ENCODE peak calls at places on chromosomes 2 and 18, in ten cellular contexts. C is mammary epithelial cell, A is transverse colon, I is hepatocyte, M is psoas muscle, Z is SJSA1, F is fibroblast of lung, T is neuronal stem cell, U is adrenal gland, E is Panc1. X is an unnamed sample. For H3K9me3 and H3K4me1, the result is how much of the 10 kb centered on the place peaks cover.

GRCh38 chr2:238938460-238939055 is 90.7 kb downstream of the TWIST2 start:
- DNase-seq in E (no peak), I (peak), U (peak), M (peak), A (peak), C (peak), Z (no peak), T (no peak), F (peak), X (peak)

GRCh38 chr18:43134876-43135275 is 19.4 kb upstream of the RIT2 start:
- DNase-seq in E (no peak), I (no peak), T (no peak), M (no peak), Z (no peak), A (no peak), C (no peak), U (no peak), F (no peak), X (no peak)

GRCh38 chr2:9815844-9816279 is 27.4 kb upstream of the TAF1B start:
- DNase-seq in I (no peak), C (no peak), F (peak), T (no peak), Z (no peak), A (no peak), E (no peak), U (no peak), M (no peak), X (no peak)

GRCh38 chr18:10563886-10564285 is 38.1 kb downstream of the NAPG start:
- DNase-seq in U (peak), Z (no peak), C (peak), T (no peak), E (no peak), I (no peak), A (no peak), M (no peak), F (peak), X (no peak)

GRCh38 chr2:200477667-200478121 is 32.2 kb downstream of the KCTD18 start:
- DNase-seq in U (peak), A (peak), M (peak), F (no peak), C (no peak), Z (no peak), T (no peak), I (no peak), E (no peak), X (peak)

GRCh38 chr2:29920130-29920577 is 1.2 kb downstream of the ALK start:
- DNase-seq in F (peak), E (no peak), Z (peak), U (peak), C (peak), I (peak), A (peak), M (peak), T (peak), X (peak)

GRCh38 chr2:173571021-173571821 is 216.5 kb downstream of the CDCA7 start:
- DNase-seq in M (no peak), I (peak), F (peak), Z (peak), U (peak), T (peak), A (no peak), E (peak), C (peak), X (no peak)

GRCh38 chr2:172456002-172456401 is 28.6 kb downstream of the ITGA6 start:
- DNase-seq in T (no peak), Z (no peak), E (no peak), C (no peak), U (no peak), M (no peak), F (no peak), I (peak), A (peak), X (no peak)

GRCh38 chr2:205605638-205606304 is 76.5 kb upstream of the NRP2 start:
- DNase-seq in T (no peak), Z (no peak), A (no peak), I (no peak), E (no peak), F (no peak), M (no peak), U (no peak), C (no peak), X (no peak)

GRCh38 chr2:150639917-150640538 is 152.6 kb upstream of the RND3 start:
- DNase-seq in E (no peak), C (no peak), U (no peak), M (no peak), F (peak), Z (no peak), T (no peak), A (no peak), I (no peak), X (no peak)

GRCh38 chr2:220129427-220129826 is 502.0 kb downstream of the SLC4A3 start:
- DNase-seq in Z (no peak), F (no peak), U (no peak), A (no peak), M (no peak), T (no peak), I (peak), E (no peak), C (no peak), X (no peak)

GRCh38 chr2:237431372-237431771 is 17.4 kb upstream of the COL6A3 start:
- DNase-seq in Z (peak), A (no peak), F (peak), U (no peak), M (no peak), E (no peak), T (no peak), I (no peak), C (peak), X (no peak)

GRCh38 chr2:239265681-239266435 is 135.0 kb downstream of the HDAC4 start:
- DNase-seq in Z (no peak), E (no peak), T (no peak), U (no peak), C (no peak), M (no peak), F (no peak), A (no peak), I (no peak), X (no peak)

GRCh38 chr2:226788881-226789485 is 10.6 kb downstream of the IRS1 start:
- DNase-seq in E (no peak), A (no peak), I (no peak), Z (no peak), T (no peak), M (no peak), C (no peak), U (no peak), F (no peak), X (no peak)

GRCh38 chr2:237064203-237065061 is 21.3 kb upstream of the COPS8 start:
- DNase-seq in A (no peak), C (no peak), M (no peak), I (no peak), E (no peak), F (no peak), Z (no peak), U (no peak), T (no peak), X (no peak)

GRCh38 chr18:79517322-79517721 is 121.6 kb downstream of the NFATC1 start:
- DNase-seq in F (no peak), C (no peak), I (no peak), U (no peak), E (no peak), T (no peak), M (no peak), A (no peak), Z (no peak), X (no peak)

GRCh38 chr18:44789704-44790103 is 109.0 kb downstream of the SETBP1 start:
- DNase-seq in F (peak), E (no peak), M (no peak), A (no peak), T (no peak), Z (peak), I (peak), U (no peak), C (peak), X (no peak)

GRCh38 chr2:204945376-204945775 is 400.1 kb downstream of the PARD3B start:
- DNase-seq in I (peak), C (no peak), Z (no peak), E (no peak), F (no peak), U (no peak), A (no peak), T (no peak), M (no peak), X (no peak)

GRCh38 chr2:40955635-40956034 is 503.7 kb upstream of the SLC8A1 start:
- DNase-seq in A (no peak), E (no peak), T (no peak), F (no peak), I (peak), C (no peak), U (no peak), Z (no peak), M (no peak), X (no peak)

GRCh38 chr2:134367915-134368911 is 114.3 kb downstream of the MGAT5 start:
- DNase-seq in T (no peak), I (peak), M (no peak), F (peak), Z (no peak), E (no peak), C (no peak), U (no peak), A (no peak), X (no peak)

GRCh38 chr2:72512376-72512775 is 313.5 kb downstream of the EXOC6B start:
- DNase-seq in Z (no peak), E (no peak), T (no peak), C (no peak), F (no peak), I (no peak), A (no peak), U (no peak), M (no peak), X (no peak)

GRCh38 chr2:23835423-23835822 is 91.5 kb downstream of the ATAD2B start:
- DNase-seq in Z (no peak), T (no peak), U (no peak), I (no peak), F (no peak), M (no peak), E (no peak), A (no peak), C (no peak), X (no peak)

DNA sequence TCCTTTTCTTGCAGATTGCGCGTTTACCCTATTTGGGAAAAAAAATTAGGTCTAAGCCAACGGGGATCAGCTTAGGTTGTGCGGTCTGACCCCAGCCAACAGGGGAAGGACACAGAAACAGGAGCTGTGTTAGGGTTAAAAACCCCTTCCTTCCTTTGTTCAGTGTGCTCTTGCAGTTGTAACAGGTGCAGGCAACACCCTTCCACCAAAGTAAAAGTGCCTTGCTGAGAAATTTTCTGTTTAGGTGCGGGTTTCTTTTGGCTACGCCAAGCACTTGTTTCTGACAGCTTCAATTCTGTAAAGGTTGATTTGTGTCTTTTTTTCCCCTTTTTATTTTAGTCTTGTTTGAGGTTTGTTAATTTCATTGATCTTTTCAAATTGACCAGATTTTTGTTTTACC is 92.5 kb downstream of the PTPN4 start:
- DNase-seq in E (no peak), C (no peak), M (no peak), A (no peak), I (no peak), T (no peak), U (no peak), F (no peak), Z (no peak), X (no peak)
- H3K9me3 ChIP-seq in E (under half), C (under half), M (under half), A (under half), I (under half), T (under half), U (under half), F (under half), Z (under half), X (under half)

GRCh38 chr2:55109219-55109891 is 59.1 kb upstream of the RTN4 start:
- DNase-seq in U (peak), Z (peak), M (no peak), A (peak), T (no peak), F (peak), E (no peak), C (no peak), I (no peak), X (no peak)

GRCh38 chr2:55111570-55112228 is 61.4 kb upstream of the RTN4 start:
- DNase-seq in A (peak), U (peak), M (peak), F (peak), I (peak), E (no peak), C (no peak), T (no peak), Z (peak), X (peak)

GRCh38 chr2:55112229-55113016 is 62.2 kb upstream of the RTN4 start:
- DNase-seq in I (peak), C (no peak), U (peak), T (no peak), E (no peak), M (peak), F (peak), A (peak), Z (peak), X (peak)

GRCh38 chr2:55108456-55108855 is 58.2 kb upstream of the RTN4 start:
- DNase-seq in E (no peak), I (no peak), U (no peak), T (no peak), A (no peak), M (no peak), F (no peak), Z (no peak), C (no peak), X (no peak)

GRCh38 chr2:55111230-55111569 is 60.9 kb upstream of the RTN4 start:
- DNase-seq in T (no peak), A (no peak), U (no peak), E (no peak), F (no peak), C (no peak), M (no peak), Z (no peak), I (no peak), X (no peak)
- H3K4me1 ChIP-seq in T (under half), A (half or more), U (under half), E (under half), F (under half), C (under half), M (under half), Z (half or more), I (half or more), X (under half)

GRCh38 chr2:180664507-180664906 is 315.9 kb upstream of the UBE2E3 start:
- DNase-seq in A (no peak), C (no peak), Z (no peak), F (no peak), U (no peak), E (no peak), I (no peak), M (no peak), T (no peak), X (no peak)
- H3K9me3 ChIP-seq in A (under half), C (under half), Z (under half), F (under half), U (under half), E (under half), I (under half), M (under half), T (under half), X (under half)

GRCh38 chr2:128304715-128305554 is 13.7 kb downstream of the HS6ST1 start:
- DNase-seq in E (no peak), M (peak), I (peak), T (no peak), C (peak), A (peak), Z (peak), U (peak), F (peak), X (peak)
- H3K4me1 ChIP-seq in E (under half), M (half or more), I (under half), T (under half), C (half or more), A (half or more), Z (half or more), U (half or more), F (under half), X (half or more)

GRCh38 chr2:16071865-16072637 is 131.7 kb downstream of the MYCN start:
- DNase-seq in M (no peak), C (no peak), A (no peak), E (no peak), U (no peak), T (no peak), Z (no peak), F (no peak), I (no peak), X (no peak)

GRCh38 chr2:16073471-16073870 is 133.1 kb downstream of the MYCN start:
- DNase-seq in F (no peak), U (no peak), E (no peak), I (no peak), M (no peak), A (no peak), Z (no peak), C (no peak), T (no peak), X (no peak)

GRCh38 chr2:16071039-16071864 is 130.9 kb downstream of the MYCN start:
- DNase-seq in M (no peak), T (no peak), I (no peak), A (no peak), C (no peak), Z (no peak), E (no peak), U (no peak), F (no peak), X (no peak)

GRCh38 chr2:16073921-16074425 is 133.6 kb downstream of the MYCN start:
- DNase-seq in M (no peak), E (no peak), C (no peak), A (no peak), U (no peak), F (no peak), T (no peak), Z (no peak), I (no peak), X (no peak)

DNA sequence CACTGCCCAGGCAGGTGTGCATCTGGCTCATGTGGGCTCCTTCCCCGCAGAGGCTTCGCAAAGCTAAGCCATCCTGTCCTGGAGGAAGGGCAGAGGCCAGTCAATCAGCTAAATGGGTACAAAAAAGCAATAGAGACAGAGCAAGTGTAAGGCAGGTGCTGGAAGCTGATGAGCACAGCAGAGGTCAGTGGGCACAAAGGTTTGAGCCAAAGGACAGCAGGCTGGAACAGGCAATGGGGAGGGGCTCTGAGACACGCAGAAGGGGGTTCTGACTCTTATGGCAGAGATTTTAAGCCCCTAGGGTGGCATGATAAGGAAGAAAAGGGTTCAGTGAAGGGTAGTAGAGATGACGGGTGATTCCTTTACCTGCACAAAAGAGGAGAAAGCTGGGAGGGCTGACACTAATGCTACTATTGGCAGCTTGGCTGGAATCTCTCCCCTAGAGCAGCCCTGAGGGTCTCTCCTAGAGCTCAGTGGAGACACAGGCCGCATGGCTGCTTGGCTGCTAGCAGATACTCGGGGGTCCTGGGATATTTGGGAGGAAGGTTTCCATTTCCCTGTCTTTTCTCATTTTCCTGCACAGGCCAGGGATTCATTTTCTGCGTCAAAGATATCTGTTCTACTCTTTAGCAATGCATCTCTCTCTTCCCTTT is 132.4 kb downstream of the MYCN start:
- DNase-seq in A (no peak), C (no peak), T (no peak), E (no peak), I (no peak), M (no peak), Z (no peak), F (no peak), U (no peak), X (no peak)
- H3K9me3 ChIP-seq in A (under half), C (under half), T (under half), E (under half), I (under half), M (under half), Z (under half), F (under half), U (under half), X (under half)